ENCODE peak calls at places on chromosome 3, in nine cellular contexts. H, K, F, V, A, C, R, L and G are unnamed samples.

GRCh38 chr3:124791639-124792111 is 61.4 kb downstream of the UMPS start:
- DNase-seq in H (peak), K (no peak), F (no peak), V (peak), A (no peak), C (peak), R (no peak), L (peak), G (no peak)

GRCh38 chr3:12905316-12906071 is 64.1 kb upstream of the RPL32 start:
- DNase-seq in H (no peak), K (no peak), F (no peak), V (no peak), A (no peak), C (no peak), R (no peak), L (no peak), G (no peak)

GRCh38 chr3:8548502-8549300 is 47.1 kb downstream of the LMCD1 start:
- DNase-seq in H (no peak), K (no peak), F (no peak), V (no peak), A (no peak), C (no peak), R (no peak), L (no peak), G (no peak)

GRCh38 chr3:59938857-59939256 is 889.0 kb upstream of the CFAP20DC start:
- DNase-seq in H (no peak), K (no peak), F (no peak), V (no peak), A (no peak), C (no peak), R (no peak), L (no peak), G (no peak)

GRCh38 chr3:145326666-145327065 is 834.3 kb downstream of the PLOD2 start:
- DNase-seq in H (no peak), K (no peak), F (no peak), V (no peak), A (no peak), C (no peak), R (no peak), L (no peak), G (no peak)

GRCh38 chr3:39128951-39129350 is 21.5 kb downstream of the TTC21A start:
- DNase-seq in H (no peak), K (no peak), F (no peak), V (no peak), A (no peak), C (no peak), R (no peak), L (no peak), G (no peak)

GRCh38 chr3:128703561-128703960 is 22.4 kb upstream of the RAB7A start:
- DNase-seq in H (no peak), K (no peak), F (no peak), V (no peak), A (no peak), C (no peak), R (no peak), L (no peak), G (no peak)

GRCh38 chr3:119660474-119661150 is at the start of gene POPDC2:
- DNase-seq in H (no peak), K (no peak), F (no peak), V (no peak), A (no peak), C (no peak), R (no peak), L (no peak), G (no peak)

GRCh38 chr3:70086336-70086735 is 86.8 kb downstream of the SAMMSON start:
- DNase-seq in H (no peak), K (no peak), F (no peak), V (no peak), A (no peak), C (no peak), R (no peak), L (no peak), G (no peak)